ENCODE peak calls at places on chromosome 4, in four cellular contexts. Q is IMR-90; F is CD4-positive, alpha-beta T cell; Z is endothelial cell. J is an unnamed sample.

GRCh38 chr4:113157086-113157857 is 107.8 kb downstream of the ANK2 start:
- DNase-seq in F (no peak), Q (no peak), Z (no peak), J (no peak)

GRCh38 chr4:67566335-67566734 is 7.8 kb downstream of the STAP1 start:
- DNase-seq in F (no peak), Q (no peak), Z (no peak), J (no peak)

GRCh38 chr4:125235971-125236370 is 78.8 kb upstream of the FAT4 start:
- DNase-seq in Z (no peak), F (no peak), Q (no peak), J (no peak)

GRCh38 chr4:14125375-14126129 is 498.0 kb upstream of the BOD1L1 start:
- DNase-seq in Q (no peak), Z (no peak), F (no peak), J (peak)

GRCh38 chr4:146333187-146333894 is 119.0 kb downstream of the REELD1 start:
- DNase-seq in Q (peak), Z (no peak), F (no peak), J (peak)

GRCh38 chr4:65791807-65792308 is 121.6 kb upstream of the EPHA5 start:
- DNase-seq in Z (no peak), Q (no peak), F (no peak), J (no peak)

GRCh38 chr4:75769044-75769443 is 44.7 kb downstream of the USO1 start:
- DNase-seq in Z (no peak), Q (peak), F (no peak), J (no peak)

GRCh38 chr4:154192585-154192984 is 299.0 kb downstream of the DCHS2 start:
- DNase-seq in Q (no peak), F (no peak), Z (no peak), J (no peak)

GRCh38 chr4:166657261-166657660 is 577.0 kb downstream of the SPOCK3 start:
- DNase-seq in F (no peak), Q (no peak), Z (no peak), J (no peak)

GRCh38 chr4:104352211-104352610 is 142.5 kb downstream of the CXXC4 start:
- DNase-seq in F (no peak), Q (no peak), Z (no peak), J (no peak)

GRCh38 chr4:19748911-19749473 is 502.7 kb upstream of the SLIT2 start:
- DNase-seq in Q (peak), F (no peak), Z (no peak), J (no peak)

GRCh38 chr4:48078862-48079655 is 55.0 kb downstream of the TXK start:
- DNase-seq in F (no peak), Z (no peak), Q (no peak), J (no peak)

GRCh38 chr4:48687313-48687712 is 92.8 kb downstream of the FRYL start:
- DNase-seq in Q (no peak), Z (no peak), F (no peak), J (no peak)

GRCh38 chr4:118974758-118975157 is 86.1 kb downstream of the SYNPO2 start:
- DNase-seq in Z (no peak), Q (peak), F (no peak), J (no peak)

GRCh38 chr4:57095245-57095644 is 14.9 kb downstream of the IGFBP7 start:
- DNase-seq in F (no peak), Q (no peak), Z (no peak), J (no peak)

GRCh38 chr4:52106142-52106541 is 55.0 kb downstream of the SPATA18 start:
- DNase-seq in F (no peak), Q (no peak), Z (no peak), J (no peak)

GRCh38 chr4:52105276-52105675 is 54.2 kb downstream of the SPATA18 start:
- DNase-seq in Q (no peak), Z (no peak), F (no peak), J (no peak)

GRCh38 chr4:52102587-52102986 is 51.5 kb downstream of the SPATA18 start:
- DNase-seq in F (no peak), Q (peak), Z (no peak), J (no peak)

GRCh38 chr4:52100062-52100461 is 49.0 kb downstream of the SPATA18 start:
- DNase-seq in F (no peak), Q (no peak), Z (no peak), J (no peak)

DNA sequence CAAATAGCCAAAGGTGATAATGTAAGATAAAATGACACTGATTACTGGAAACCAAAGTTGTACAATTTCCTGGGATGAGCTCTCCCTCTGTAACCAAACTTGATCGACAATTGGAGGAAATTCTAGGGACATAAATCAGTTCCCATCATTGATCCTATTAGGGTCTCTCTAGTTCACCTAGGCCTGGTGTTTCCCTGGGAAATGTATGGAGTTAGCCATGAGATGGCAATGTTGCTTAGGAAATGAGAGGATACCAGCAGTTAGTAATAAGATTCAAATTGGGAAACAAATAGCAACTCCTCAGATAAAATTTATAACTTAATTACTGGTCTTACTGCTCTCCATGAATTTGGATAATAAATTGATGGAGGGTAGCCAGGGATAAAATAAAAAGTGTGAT is 52.2 kb downstream of the SPATA18 start:
- DNase-seq in Q (no peak), F (no peak), Z (peak), J (no peak)
- TF ChIP-seq CTCF in Q (peak), F (no peak), Z (no peak), J (no peak)

GRCh38 chr4:27001398-27002164 is 140.9 kb downstream of the STIM2 start:
- DNase-seq in F (no peak), Z (no peak), Q (no peak), J (no peak)

GRCh38 chr4:26999689-27000088 is 139.0 kb downstream of the STIM2 start:
- DNase-seq in Q (no peak), F (no peak), Z (no peak), J (no peak)

GRCh38 chr4:27000122-27000521 is 139.5 kb downstream of the STIM2 start:
- DNase-seq in Q (no peak), Z (no peak), F (no peak), J (no peak)

GRCh38 chr4:27003602-27004238 is 143.1 kb downstream of the STIM2 start:
- DNase-seq in Q (peak), Z (no peak), F (no peak), J (no peak)

GRCh38 chr4:27000820-27001219 is 140.2 kb downstream of the STIM2 start:
- DNase-seq in Z (no peak), F (no peak), Q (no peak), J (no peak)
- TF ChIP-seq CTCF in Z (no peak), F (peak), Q (peak), J (peak)

DNA sequence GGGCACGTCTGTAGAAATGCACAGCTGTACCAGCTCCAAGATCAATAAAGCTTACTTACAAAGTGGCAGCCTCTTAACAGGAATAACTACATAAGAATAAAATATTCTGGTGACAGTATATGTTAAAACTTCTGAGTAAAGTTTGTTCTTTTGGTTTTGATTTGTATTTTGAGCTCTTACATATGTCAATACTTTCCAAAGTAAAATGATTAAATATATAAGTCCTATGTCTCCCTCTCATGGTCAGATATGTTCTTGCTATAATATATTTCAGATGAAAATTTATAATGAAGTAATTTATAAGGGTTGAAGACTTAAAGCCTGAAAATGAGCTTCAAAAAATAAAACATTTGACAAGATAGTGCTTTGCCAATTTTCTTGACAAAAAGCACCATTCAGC is 254.4 kb downstream of the NPFFR2 start:
- DNase-seq in F (no peak), Z (no peak), Q (peak), J (peak)
- TF ChIP-seq CTCF in F (no peak), Z (peak), Q (peak), J (no peak)

DNA sequence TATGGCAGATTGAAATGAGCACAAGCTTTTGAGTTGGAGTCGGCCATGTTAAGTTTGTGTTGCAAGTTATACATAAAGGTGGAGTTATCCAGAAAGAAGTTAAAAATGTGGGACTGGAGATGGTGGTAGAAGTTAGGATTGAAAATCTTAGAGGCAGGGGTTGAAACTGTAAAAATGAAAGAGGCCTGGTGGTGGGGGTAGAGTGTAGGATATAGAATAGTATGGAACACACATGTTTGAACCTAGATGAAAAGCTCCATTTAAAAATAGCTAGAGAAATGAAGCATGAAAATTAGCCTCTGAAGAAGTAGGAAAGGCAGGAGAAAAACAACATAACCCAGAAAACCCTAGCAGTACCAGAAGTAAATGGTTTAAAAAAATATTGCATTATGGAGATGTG is 131.8 kb upstream of the ENPEP start:
- DNase-seq in Z (peak), Q (no peak), F (no peak), J (peak)
- TF ChIP-seq CTCF in Z (no peak), Q (peak), F (no peak), J (no peak)

DNA sequence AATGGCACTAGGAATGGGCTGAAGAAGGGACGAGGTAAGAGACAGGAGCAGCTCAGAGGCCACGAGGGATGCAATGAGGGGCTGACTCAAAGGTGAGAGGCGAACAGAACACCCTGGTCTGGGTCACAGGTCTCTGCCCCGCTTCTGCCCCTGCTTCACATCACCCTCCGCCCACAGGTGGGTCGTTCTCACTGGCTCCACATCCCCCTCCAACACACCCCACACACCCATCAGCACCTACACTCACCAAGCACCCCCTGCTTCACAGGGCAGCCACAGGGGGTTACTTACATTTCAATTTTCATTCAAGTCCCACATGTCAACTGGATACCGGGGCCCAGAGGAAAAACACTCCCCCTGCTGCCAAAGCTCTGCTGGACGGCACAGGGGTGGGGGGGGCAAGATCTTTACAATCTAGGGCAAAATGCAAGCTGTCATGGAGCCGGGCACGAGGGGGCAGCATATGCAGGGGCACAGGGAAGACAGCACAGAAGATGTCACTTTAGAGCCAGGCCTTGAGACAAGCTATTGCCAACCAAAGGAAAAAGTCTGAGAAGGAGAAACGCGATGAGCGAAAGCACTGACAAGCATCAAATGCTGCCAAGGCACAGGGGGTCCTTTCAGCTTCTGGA is 94.1 kb downstream of the AFAP1 start:
- DNase-seq in Q (no peak), F (no peak), Z (no peak), J (no peak)
- TF ChIP-seq CTCF in Q (peak), F (no peak), Z (no peak), J (peak)

J was measured in GM13976.